ENCODE peak calls at places on chromosomes 6 and 20, in eight cellular contexts. L, V, E, F, P, K, C and D are unnamed samples.

GRCh38 chr6:158374020-158374419 is 61.8 kb downstream of the TULP4 start:
- DNase-seq in L (no peak), V (no peak), E (no peak), F (peak), P (no peak), K (no peak), C (peak), D (peak)

GRCh38 chr6:148657053-148657452 is 89.8 kb upstream of the UST start:
- DNase-seq in L (peak), V (peak), E (no peak), F (peak), P (no peak), K (peak), C (peak), D (no peak)

GRCh38 chr6:129748901-129749748 is 39.1 kb upstream of the ARHGAP18 start:
- DNase-seq in L (no peak), V (no peak), E (no peak), F (peak), P (no peak), K (peak), C (peak), D (no peak)

GRCh38 chr6:46715106-46715505 is 20.1 kb downstream of the PLA2G7 start:
- DNase-seq in L (no peak), V (no peak), E (no peak), F (no peak), P (no peak), K (peak), C (no peak), D (no peak)

GRCh38 chr6:169398342-169399105 is 144.9 kb upstream of the THBS2 start:
- DNase-seq in L (no peak), V (no peak), E (no peak), F (no peak), P (peak), K (no peak), C (no peak), D (no peak)

GRCh38 chr6:3231213-3232016 is 4.0 kb upstream of the TUBB2B start:
- DNase-seq in L (peak), V (peak), E (peak), F (peak), P (peak), K (peak), C (peak), D (no peak)

GRCh38 chr6:100620085-100620484 is 155.4 kb upstream of the SIM1 start:
- DNase-seq in L (peak), V (no peak), E (no peak), F (peak), P (no peak), K (peak), C (peak), D (no peak)

GRCh38 chr6:11434565-11435326 is 102.8 kb upstream of the TMEM170B start:
- DNase-seq in L (peak), V (peak), E (peak), F (peak), P (no peak), K (peak), C (peak), D (no peak)

GRCh38 chr6:166488081-166488685 is 98.3 kb downstream of the RAMACL start:
- DNase-seq in L (no peak), V (no peak), E (peak), F (peak), P (peak), K (no peak), C (peak), D (no peak)

GRCh38 chr6:86707545-86708120 is 229.7 kb upstream of the HTR1E start:
- DNase-seq in L (no peak), V (no peak), E (no peak), F (no peak), P (no peak), K (no peak), C (no peak), D (no peak)

GRCh38 chr6:98984102-98984501 is 36.4 kb upstream of the FBXL4 start:
- DNase-seq in L (no peak), V (no peak), E (no peak), F (no peak), P (no peak), K (no peak), C (no peak), D (no peak)

GRCh38 chr6:40308533-40309306 is 278.4 kb downstream of the LRFN2 start:
- DNase-seq in L (peak), V (peak), E (peak), F (peak), P (peak), K (peak), C (peak), D (peak)

GRCh38 chr20:63497946-63498935 is 642 bp downstream of the EEF1A2 start:
- DNase-seq in L (no peak), V (peak), E (no peak), F (peak), P (no peak), K (peak), C (peak), D (no peak)

GRCh38 chr20:59743767-59744485 is 139.6 kb downstream of the PHACTR3 start:
- DNase-seq in L (no peak), V (no peak), E (no peak), F (no peak), P (no peak), K (no peak), C (no peak), D (no peak)

GRCh38 chr6:167963589-167964057 is 33.8 kb upstream of the KIF25 start:
- DNase-seq in L (no peak), V (no peak), E (no peak), F (no peak), P (no peak), K (no peak), C (no peak), D (no peak)

GRCh38 chr6:9292975-9293374 is 857.6 kb upstream of the SLC35B3 start:
- DNase-seq in L (no peak), V (no peak), E (no peak), F (peak), P (no peak), K (no peak), C (peak), D (no peak)

GRCh38 chr20:33787253-33787891 is 23.8 kb upstream of the CHMP4B start:
- DNase-seq in L (no peak), V (no peak), E (no peak), F (no peak), P (no peak), K (no peak), C (no peak), D (no peak)

DNA sequence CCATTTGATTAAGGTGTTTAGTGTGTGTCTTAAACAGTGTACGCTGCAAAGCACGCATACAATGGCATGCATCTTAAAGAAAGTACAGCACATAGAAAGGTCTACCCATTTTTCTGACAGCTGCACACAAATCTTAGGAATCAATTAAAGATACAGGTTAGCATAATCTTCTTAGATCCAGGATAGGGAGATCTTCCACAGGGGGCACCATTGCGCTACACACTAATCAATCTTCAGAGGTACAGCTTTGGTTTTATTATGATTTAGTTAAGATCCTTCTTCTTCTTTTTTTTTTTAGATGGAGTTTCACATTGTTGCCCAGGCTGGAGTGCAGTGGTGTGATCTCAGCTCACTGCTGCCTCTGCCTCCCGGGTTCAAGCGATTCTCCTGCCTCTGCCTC is 63.7 kb upstream of the BEND3 start:
- DNase-seq in L (no peak), V (no peak), E (no peak), F (peak), P (no peak), K (peak), C (peak), D (peak)
- TF ChIP-seq CTCF in L (peak), V (peak), E (peak), F (peak), P (no peak), K (peak), C (peak), D (peak)

DNA sequence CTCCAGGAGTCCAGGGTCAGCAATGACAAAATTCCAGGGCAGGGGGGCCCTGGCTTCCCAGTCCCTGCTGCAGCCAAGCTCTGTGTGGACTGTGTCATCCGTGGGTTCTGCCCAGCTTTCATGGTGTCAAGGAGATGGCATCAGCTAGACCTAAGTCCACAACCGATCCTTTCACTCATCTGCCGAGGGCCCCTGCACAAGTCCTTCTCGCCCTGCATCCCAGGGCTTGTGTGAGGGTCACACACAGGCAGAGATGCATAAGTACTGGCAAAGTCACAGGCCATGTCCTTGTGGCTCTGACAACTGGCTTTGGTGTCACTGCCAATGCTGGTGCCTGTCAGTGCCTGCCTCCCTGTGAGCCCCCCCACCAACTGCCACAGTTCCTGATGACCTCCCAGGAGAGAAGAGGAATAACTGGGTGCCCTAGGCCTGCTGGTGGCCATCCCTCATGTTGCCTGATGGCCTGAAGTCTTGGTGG is 181.4 kb upstream of the CST7 start:
- DNase-seq in L (no peak), V (no peak), E (no peak), F (no peak), P (peak), K (no peak), C (no peak), D (peak)
- TF ChIP-seq CTCF in L (no peak), V (no peak), E (no peak), F (no peak), P (no peak), K (no peak), C (no peak), D (no peak)

GRCh38 chr6:136429264-136429663 is 121.0 kb downstream of the MAP7 start:
- DNase-seq in L (no peak), V (no peak), E (no peak), F (no peak), P (no peak), K (no peak), C (no peak), D (no peak)
- TF ChIP-seq CTCF in L (no peak), V (no peak), E (no peak), F (no peak), P (no peak), K (no peak), C (no peak), D (no peak)

GRCh38 chr6:82365011-82365751 is 1.6 kb downstream of the TPBG start:
- DNase-seq in L (no peak), V (peak), E (peak), F (peak), P (no peak), K (peak), C (peak), D (peak)

GRCh38 chr6:82362868-82363267 is 749 bp upstream of the TPBG start:
- DNase-seq in L (peak), V (peak), E (no peak), F (peak), P (no peak), K (peak), C (peak), D (no peak)

GRCh38 chr6:82362144-82362543 is 1.5 kb upstream of the TPBG start:
- DNase-seq in L (no peak), V (no peak), E (no peak), F (no peak), P (no peak), K (no peak), C (no peak), D (no peak)

GRCh38 chr6:82364087-82365010 is 732 bp downstream of the TPBG start:
- DNase-seq in L (no peak), V (peak), E (peak), F (peak), P (peak), K (peak), C (peak), D (peak)

GRCh38 chr6:82363368-82364086 is at the start of gene TPBG:
- DNase-seq in L (peak), V (peak), E (peak), F (peak), P (peak), K (peak), C (peak), D (peak)
- TF ChIP-seq CTCF in L (peak), V (peak), E (no peak), F (peak), P (no peak), K (peak), C (peak), D (peak)